ENCODE peak calls at places on chromosomes 13 and 19, in five cellular contexts. V is H9, A is neuronal stem cell, C is H1, E is IMR-90. T is an unnamed sample.

GRCh38 chr19:20453424-20453938 is 112.1 kb downstream of the ZNF737 start:
- DNase-seq in V (no peak), A (no peak), E (no peak), C (no peak), T (no peak)

GRCh38 chr13:39462456-39462855 is 140.5 kb downstream of the LHFPL6 start:
- DNase-seq in A (no peak), C (no peak), E (no peak), V (no peak), T (peak; percentile 28)

GRCh38 chr13:48819376-48819775 is 156.3 kb upstream of the FNDC3A start:
- DNase-seq in E (no peak), C (no peak), A (no peak), V (no peak), T (no peak)

GRCh38 chr19:2922987-2923386 is 21.8 kb downstream of the ZNF77 start:
- DNase-seq in A (no peak), C (no peak), E (peak; percentile 9), V (peak; percentile 49), T (no peak)

GRCh38 chr19:16527971-16528521 is 14.2 kb downstream of the CHERP start:
- DNase-seq in E (no peak), A (no peak), V (peak; percentile 56), C (no peak), T (peak; percentile 18)

GRCh38 chr13:19769854-19770253 is 12.9 kb downstream of the PSPC1 start:
- DNase-seq in A (no peak), C (no peak), E (peak; percentile 24), V (no peak), T (no peak)

GRCh38 chr19:10603084-10603872 is 16.2 kb upstream of the AP1M2 start:
- DNase-seq in C (no peak), V (peak; percentile 43), A (no peak), E (no peak), T (peak; percentile 17)

GRCh38 chr13:97417698-97418097 is 16.3 kb upstream of the RAP2A start:
- DNase-seq in C (no peak), E (no peak), V (peak; percentile 32), A (no peak), T (no peak)

GRCh38 chr13:77053192-77053591 is 26.2 kb upstream of the FBXL3 start:
- DNase-seq in A (no peak), C (no peak), V (no peak), E (no peak), T (no peak)

GRCh38 chr13:46149272-46150133 is 32.5 kb downstream of the LCP1 start:
- DNase-seq in A (no peak), V (no peak), E (peak; percentile 12), C (no peak), T (no peak)

GRCh38 chr13:113816248-113816924 is 47.5 kb downstream of the GAS6 start:
- DNase-seq in C (no peak), V (no peak), E (peak; percentile 45), A (no peak), T (peak; percentile 46)

GRCh38 chr13:95896302-95896701 is 156.9 kb downstream of the UGGT2 start:
- DNase-seq in A (no peak), V (no peak), E (peak; percentile 51), C (no peak), T (no peak)

GRCh38 chr13:45872574-45872973 is 21.0 kb upstream of the SIAH3 start:
- DNase-seq in E (no peak), V (no peak), A (no peak), C (no peak), T (peak; percentile 22)

GRCh38 chr13:45518525-45519235 is 53.9 kb downstream of the COG3 start:
- DNase-seq in C (no peak), E (peak; percentile 90), V (no peak), A (no peak), T (peak; percentile 31)

GRCh38 chr19:4738734-4739133 is 15.1 kb upstream of the DPP9 start:
- DNase-seq in E (no peak), C (no peak), V (no peak), A (no peak), T (no peak)

GRCh38 chr19:6772028-6772865 is at the start of gene VAV1:
- DNase-seq in E (no peak), V (peak; percentile 46), A (no peak), C (no peak), T (no peak)

GRCh38 chr13:45542878-45543277 is 72.7 kb downstream of the ERICH6B start:
- DNase-seq in C (no peak), A (no peak), E (no peak), V (no peak), T (no peak)

GRCh38 chr19:22918221-22918620 is 84.8 kb downstream of the ZNF728 start:
- DNase-seq in A (no peak), C (no peak), E (no peak), V (no peak), T (no peak)

DNA sequence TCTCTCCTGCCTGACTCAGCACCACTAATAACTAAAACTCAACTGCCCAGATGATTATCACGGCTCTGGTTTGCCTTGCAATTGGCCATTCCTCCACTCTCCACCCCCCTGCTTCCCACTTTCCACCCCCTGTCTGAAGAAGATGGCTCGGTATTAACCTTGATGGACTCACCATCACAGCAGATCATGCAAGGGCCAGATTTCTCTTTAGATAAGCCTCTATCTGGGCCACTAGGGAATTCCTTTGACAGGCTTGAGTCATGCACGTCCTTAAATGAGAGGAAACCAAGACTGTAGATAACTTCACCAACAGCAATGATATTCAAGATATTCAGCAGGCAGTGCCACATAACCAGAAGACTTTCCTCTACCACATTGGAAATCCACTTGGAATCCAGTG is 131.1 kb upstream of the NBEA start:
- DNase-seq in E (no peak), C (no peak), V (no peak), A (no peak), T (no peak)
- H2BK15ac ChIP-seq in E (no peak overlapping the region), C (no peak overlapping the region), V (no peak overlapping the region), A (no peak overlapping the region), T (no peak overlapping the region)

GRCh38 chr13:110306340-110306959 is 507 bp downstream of the COL4A1 start:
- DNase-seq in C (no peak), A (no peak), V (peak; percentile 43), E (no peak), T (peak; percentile 62)
- H3K14ac ChIP-seq in C (no peak overlapping the region), A (peak overlapping the region; percentile 50), V (peak overlapping the region; percentile 66), E (peak overlapping the region; percentile 96), T (peak overlapping the region; percentile 94)

GRCh38 chr13:33934936-33935510 is 117.1 kb downstream of the RFC3 start:
- DNase-seq in A (no peak), E (no peak), V (no peak), C (no peak), T (no peak)
- H2BK15ac ChIP-seq in A (no peak overlapping the region), E (no peak overlapping the region), V (no peak overlapping the region), C (no peak overlapping the region), T (no peak overlapping the region)

DNA sequence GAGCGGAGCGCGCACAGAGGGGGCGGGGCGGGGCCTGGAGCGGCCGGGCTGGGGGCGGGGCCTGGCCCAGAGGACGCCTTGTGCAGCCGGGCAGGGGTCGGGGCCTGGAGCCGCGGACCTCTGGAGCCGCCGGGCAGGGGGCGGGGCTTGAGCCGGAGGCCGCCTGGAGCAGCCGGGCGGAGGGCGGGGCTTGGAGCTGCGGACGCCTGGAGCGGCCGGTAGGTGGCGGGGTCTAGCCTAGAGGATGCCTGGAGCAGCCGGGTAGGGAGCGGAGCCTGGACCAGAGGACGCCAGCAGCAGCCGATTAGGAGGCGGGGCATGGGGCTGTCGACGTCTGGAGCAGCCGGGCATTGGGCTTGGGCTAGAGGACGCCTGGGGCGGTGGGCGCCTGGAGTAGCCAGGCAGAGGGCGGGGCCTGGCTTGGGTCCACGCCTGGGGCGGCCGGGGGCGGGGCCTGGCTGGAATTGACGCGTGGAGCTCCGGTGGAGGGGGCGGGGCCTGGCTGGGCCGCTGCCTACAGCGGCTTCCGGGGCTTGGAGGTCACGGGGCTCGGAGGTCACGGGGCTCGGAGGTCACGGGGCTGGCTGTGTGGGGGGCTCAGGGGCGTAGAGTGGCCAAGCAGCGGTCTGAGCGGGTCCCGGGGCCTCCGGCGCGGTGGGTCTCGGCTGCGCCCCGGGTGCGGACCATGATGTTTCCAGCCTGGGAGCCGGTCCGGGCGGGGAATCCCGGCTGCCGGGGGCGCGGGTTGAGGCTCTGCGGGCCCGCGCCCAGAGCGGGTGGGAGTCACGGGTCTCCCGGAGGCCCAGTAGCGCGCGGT is at the start of gene ANKRD10:
- DNase-seq in C (peak; percentile 99), V (peak; percentile 100), A (peak; percentile 100), E (peak; percentile 99), T (peak; percentile 99)
- H3K14ac ChIP-seq in C (peak within 1 kb of the TSS; percentile 33), V (peak within 1 kb of the TSS; percentile 100), A (peak within 1 kb of the TSS; percentile 96), E (peak within 1 kb of the TSS; percentile 99), T (peak within 1 kb of the TSS; percentile 97)

DNA sequence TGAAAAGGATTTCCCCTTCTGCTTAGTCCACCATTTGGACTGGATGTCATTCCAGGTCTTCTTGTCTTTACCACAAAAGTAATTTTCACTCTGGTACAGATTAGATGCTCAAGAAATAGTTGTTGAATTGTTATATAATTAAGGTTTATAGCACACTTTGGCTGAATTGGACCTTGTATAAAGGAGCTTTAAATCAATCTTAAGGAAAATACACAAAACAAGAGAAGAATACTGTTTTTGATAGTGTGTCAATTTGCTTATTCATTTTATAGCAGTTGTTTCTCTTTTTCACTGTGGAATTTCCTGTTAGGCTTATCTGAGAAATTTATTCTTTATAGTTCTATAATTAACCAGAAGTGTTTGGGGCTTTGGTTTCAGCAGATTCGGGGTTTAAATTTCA is 62.7 kb upstream of the TDRD3 start:
- DNase-seq in V (no peak), E (no peak), C (no peak), A (no peak), T (no peak)
- H2BK15ac ChIP-seq in V (no peak overlapping the region), E (no peak overlapping the region), C (no peak overlapping the region), A (no peak overlapping the region), T (no peak overlapping the region)

GRCh38 chr19:34176581-34176980 is 4.3 kb downstream of the LSM14A start:
- DNase-seq in E (no peak), A (no peak), V (no peak), C (no peak), T (no peak)

GRCh38 chr19:34172661-34173144 is 399 bp downstream of the LSM14A start:
- DNase-seq in V (no peak), E (no peak), A (no peak), C (peak; percentile 10), T (no peak)

GRCh38 chr19:34173145-34173956 is 1.0 kb downstream of the LSM14A start:
- DNase-seq in E (peak; percentile 27), C (peak; percentile 5), A (peak; percentile 64), V (peak; percentile 65), T (peak; percentile 53)

GRCh38 chr19:34171877-34172660 is at the start of gene LSM14A:
- DNase-seq in E (peak; percentile 89), V (peak; percentile 92), C (peak; percentile 61), A (peak; percentile 90), T (peak; percentile 92)

DNA sequence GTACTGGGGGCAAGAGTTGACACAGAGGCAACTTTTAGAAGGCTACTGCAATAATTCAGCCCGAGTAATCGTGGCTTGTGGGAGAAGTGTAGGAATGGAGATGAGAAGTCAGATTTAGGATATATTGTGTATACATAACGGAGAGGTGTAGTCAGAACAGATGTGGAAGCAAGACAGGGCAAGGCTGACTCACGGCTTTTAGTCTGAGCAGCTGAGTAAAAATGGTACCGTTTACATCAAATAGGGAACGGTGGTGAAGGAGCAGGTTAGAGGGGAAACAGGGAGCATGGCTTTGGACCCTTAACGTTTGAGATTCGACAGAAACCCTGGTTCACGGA is 796 bp upstream of the LSM14A start:
- DNase-seq in C (no peak), E (peak; percentile 93), V (no peak), A (no peak), T (peak; percentile 79)
- H3K14ac ChIP-seq in C (no peak overlapping the region), E (peak overlapping the region; percentile 79), V (peak overlapping the region; percentile 99), A (no peak overlapping the region), T (peak overlapping the region; percentile 99)

GRCh38 chr13:43094901-43095300 is 71.5 kb downstream of the DNAJC15 start:
- DNase-seq in E (no peak), C (no peak), A (no peak), V (no peak), T (no peak)
- H2BK15ac ChIP-seq in E (no peak overlapping the region), C (no peak overlapping the region), A (no peak overlapping the region), V (no peak overlapping the region), T (no peak overlapping the region)

GRCh38 chr13:24651718-24652345 is 28.4 kb upstream of the ATP12A start:
- DNase-seq in C (no peak), E (no peak), A (no peak), V (no peak), T (no peak)
- H3K14ac ChIP-seq in C (no peak overlapping the region), E (no peak overlapping the region), A (no peak overlapping the region), V (no peak overlapping the region), T (no peak overlapping the region)